ENCODE peak calls at places on chromosomes 12 and 14, in nine cellular contexts. V is SJSA1; R is CD4-positive, CD25-positive, alpha-beta regulatory T cell; G is PC-3; P is brain microvascular endothelial cell; K is left lung; A is fibroblast of lung; M is ovary; B is K562. L is an unnamed sample.

GRCh38 chr14:104284636-104285482 is 146.5 kb downstream of the KIF26A start:
- DNase-seq in V (no peak), R (no peak), G (no peak), P (no peak), K (peak; percentile 27), A (no peak), M (peak; percentile 23), B (no peak), L (peak; percentile 4)

GRCh38 chr14:22998324-22999012 is 11.5 kb downstream of the C14orf93 start:
- DNase-seq in V (no peak), R (no peak), G (no peak), P (no peak), K (no peak), A (no peak), M (no peak), B (no peak), L (no peak)

GRCh38 chr12:120666577-120667390 is 20.2 kb upstream of the MLEC start:
- DNase-seq in V (no peak), R (no peak), G (no peak), P (no peak), K (no peak), A (no peak), M (no peak), B (no peak), L (no peak)

GRCh38 chr14:56244138-56244789 is 126.1 kb downstream of the PELI2 start:
- DNase-seq in V (no peak), R (no peak), G (peak; percentile 77), P (peak; percentile 23), K (no peak), A (peak; percentile 94), M (no peak), B (no peak), L (no peak)

GRCh38 chr14:104886690-104887622 is 21.9 kb downstream of the CEP170B start:
- DNase-seq in V (no peak), R (no peak), G (no peak), P (no peak), K (no peak), A (no peak), M (peak; percentile 36), B (no peak), L (peak; percentile 15)

GRCh38 chr14:59278111-59278510 is 89.6 kb downstream of the DAAM1 start:
- DNase-seq in V (peak; percentile 81), R (no peak), G (peak; percentile 100), P (peak; percentile 90), K (no peak), A (peak; percentile 89), M (no peak), B (peak; percentile 25), L (no peak)

GRCh38 chr14:37819155-37820015 is 224.0 kb downstream of the TTC6 start:
- DNase-seq in V (no peak), R (no peak), G (peak; percentile 53), P (peak; percentile 50), K (no peak), A (peak; percentile 66), M (no peak), B (no peak), L (no peak)

GRCh38 chr12:3281588-3282150 is 204.5 kb downstream of the TSPAN9 start:
- DNase-seq in V (no peak), R (no peak), G (no peak), P (no peak), K (no peak), A (no peak), M (no peak), B (no peak), L (no peak)

GRCh38 chr12:64066052-64066451 is 156.0 kb downstream of the KICS2 start:
- DNase-seq in V (no peak), R (no peak), G (no peak), P (peak; percentile 55), K (no peak), A (peak; percentile 27), M (no peak), B (no peak), L (no peak)

GRCh38 chr12:131775124-131775903 is 52.9 kb upstream of the MMP17 start:
- DNase-seq in V (no peak), R (no peak), G (peak; percentile 25), P (no peak), K (no peak), A (no peak), M (peak; percentile 16), B (no peak), L (no peak)

GRCh38 chr12:5889381-5890047 is 55.5 kb downstream of the ANO2 start:
- DNase-seq in V (no peak), R (no peak), G (peak; percentile 33), P (no peak), K (no peak), A (no peak), M (no peak), B (peak; percentile 14), L (no peak)

GRCh38 chr12:9951026-9951652 is 19.0 kb upstream of the CLEC2A start:
- DNase-seq in V (no peak), R (no peak), G (no peak), P (no peak), K (no peak), A (no peak), M (no peak), B (no peak), L (no peak)

GRCh38 chr12:131753757-131754156 is 42.9 kb downstream of the SFSWAP start:
- DNase-seq in V (no peak), R (no peak), G (no peak), P (no peak), K (no peak), A (no peak), M (no peak), B (no peak), L (no peak)

GRCh38 chr12:122190842-122191668 is 8.1 kb downstream of the LRRC43 start:
- DNase-seq in V (peak; percentile 59), R (peak; percentile 16), G (peak; percentile 90), P (peak; percentile 62), K (no peak), A (peak; percentile 61), M (no peak), B (peak; percentile 84), L (peak; percentile 80)

GRCh38 chr12:74646831-74647230 is 109.2 kb downstream of the ATXN7L3B start:
- DNase-seq in V (no peak), R (no peak), G (peak; percentile 48), P (no peak), K (no peak), A (peak; percentile 1), M (no peak), B (no peak), L (no peak)

GRCh38 chr14:105253329-105253682 is 5.0 kb downstream of the BTBD6 start:
- DNase-seq in V (no peak), R (no peak), G (no peak), P (no peak), K (no peak), A (no peak), M (no peak), B (no peak), L (no peak)

GRCh38 chr14:74912801-74913200 is 10.3 kb downstream of the RPS6KL1 start:
- DNase-seq in V (no peak), R (no peak), G (no peak), P (no peak), K (no peak), A (no peak), M (no peak), B (no peak), L (no peak)

DNA sequence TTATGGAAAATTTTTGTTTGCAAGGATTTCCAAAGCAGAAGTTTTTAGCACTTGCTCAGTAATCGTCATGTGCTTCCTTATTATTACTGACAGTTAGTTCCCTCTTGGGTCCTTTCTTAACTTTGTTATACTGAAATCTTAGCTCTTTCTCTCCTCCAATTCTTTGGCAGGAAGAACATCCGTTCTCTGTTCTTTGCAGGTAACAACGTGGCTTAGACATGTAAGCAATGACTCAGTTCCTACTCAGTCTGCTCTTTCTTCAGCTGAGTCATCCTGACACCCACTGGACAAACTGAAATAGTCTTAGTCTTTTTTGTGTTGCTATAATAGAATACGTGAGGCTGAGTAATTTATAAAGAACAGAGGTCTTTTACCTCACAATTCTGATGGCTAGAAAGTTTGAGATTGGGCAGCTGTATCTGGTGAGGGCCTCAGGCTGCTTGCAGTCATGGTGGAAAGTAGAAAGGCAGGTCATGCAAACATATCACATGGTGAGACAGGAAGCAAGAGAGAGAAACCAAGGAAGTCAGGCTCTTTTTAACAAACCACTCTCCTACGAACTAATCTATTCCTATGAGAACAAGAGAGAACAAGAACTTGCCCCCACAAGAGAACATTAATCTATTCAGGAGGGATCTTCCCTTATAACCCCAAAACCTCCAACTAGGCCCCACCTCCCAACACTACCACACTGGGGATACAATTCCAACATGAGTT is 49.2 kb downstream of the TESPA1 start:
- DNase-seq in V (peak; percentile 54), R (no peak), G (peak; percentile 94), P (peak; percentile 86), K (no peak), A (peak; percentile 79), M (no peak), B (peak; percentile 55), L (no peak)
- H3K27ac ChIP-seq in V (peak overlapping the region; percentile 76), R (peak overlapping the region; percentile 75), G (peak overlapping the region; percentile 96), P (peak overlapping the region; percentile 69), K (peak overlapping the region; percentile 40), A (no peak overlapping the region), M (no peak overlapping the region), B (peak overlapping the region; percentile 80), L (no peak overlapping the region)

GRCh38 chr12:67986632-67987031 is 2.6 kb upstream of the IFNG-AS1 start:
- DNase-seq in V (no peak), R (no peak), G (no peak), P (no peak), K (no peak), A (no peak), M (no peak), B (no peak), L (no peak)
- H3K36me3 ChIP-seq in V (no peaks in the 10 kb centered on the region), R (no peaks in the 10 kb centered on the region), G (no peaks in the 10 kb centered on the region), P (no peaks in the 10 kb centered on the region), K (no peaks in the 10 kb centered on the region), A (no peaks in the 10 kb centered on the region), M (no peaks in the 10 kb centered on the region), B (no peaks in the 10 kb centered on the region), L (no peaks in the 10 kb centered on the region)

DNA sequence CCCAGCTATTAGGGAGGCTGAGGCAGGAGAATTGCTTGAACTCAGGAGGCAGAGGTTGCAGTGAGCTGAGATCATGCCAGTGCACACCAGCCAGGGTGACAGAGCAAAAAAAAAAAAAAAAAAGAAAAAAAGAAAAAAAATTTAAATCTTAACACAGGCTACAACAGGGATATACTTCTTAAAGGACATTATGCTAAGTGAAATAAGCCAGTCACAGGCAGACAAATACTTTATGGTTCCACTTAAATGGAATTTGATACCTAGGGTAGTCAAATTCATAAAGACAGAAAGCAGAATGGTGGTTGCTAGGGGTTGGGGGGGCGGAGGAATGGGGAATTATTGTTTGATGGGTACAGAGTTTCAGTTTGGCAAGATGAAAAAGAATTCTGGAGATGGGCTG is 14.8 kb upstream of the PPTC7 start:
- DNase-seq in V (no peak), R (no peak), G (no peak), P (no peak), K (no peak), A (no peak), M (no peak), B (no peak), L (no peak)
- H3K27ac ChIP-seq in V (no peak overlapping the region), R (no peak overlapping the region), G (no peak overlapping the region), P (no peak overlapping the region), K (no peak overlapping the region), A (no peak overlapping the region), M (no peak overlapping the region), B (no peak overlapping the region), L (no peak overlapping the region)

DNA sequence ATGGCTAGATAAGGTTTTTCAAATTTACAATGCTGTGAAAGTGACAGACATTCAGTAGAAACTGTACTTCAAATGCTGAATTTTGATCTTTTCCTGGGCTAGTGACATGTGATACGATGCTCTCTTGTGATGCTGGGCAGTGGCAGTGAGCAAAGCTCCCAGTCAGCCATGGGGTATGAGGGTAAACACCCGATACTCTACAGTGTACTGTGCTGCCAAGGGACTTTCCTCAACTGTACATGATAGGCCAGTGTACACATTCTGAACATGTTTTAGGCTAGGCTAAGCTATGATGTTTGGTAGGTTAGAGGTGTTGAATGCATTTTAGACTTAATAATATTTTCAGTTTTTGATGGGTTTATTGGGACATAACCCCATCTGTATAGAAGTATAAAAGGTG is 17.6 kb downstream of the MBIP start:
- DNase-seq in V (no peak), R (no peak), G (no peak), P (no peak), K (no peak), A (no peak), M (no peak), B (no peak), L (no peak)
- H3K36me3 ChIP-seq in V (peaks cover 68% of the 10 kb centered on the region), R (peaks cover 69% of the 10 kb centered on the region), G (peaks cover 40% of the 10 kb centered on the region), P (peaks cover 8% of the 10 kb centered on the region), K (no peaks in the 10 kb centered on the region), A (peaks cover 2% of the 10 kb centered on the region), M (no peaks in the 10 kb centered on the region), B (peaks cover 44% of the 10 kb centered on the region), L (peaks cover 9% of the 10 kb centered on the region)